ENCODE peak calls at places on chromosomes 6 and 20, in four cellular contexts. J, D, S and O are unnamed samples.

GRCh38 chr6:40586800-40587201 is 363 bp downstream of the LRFN2 start:
- DNase-seq in J (no peak), D (no peak), S (no peak), O (no peak)

GRCh38 chr6:161891542-161891941 is 617.7 kb upstream of the AGPAT4 start:
- DNase-seq in J (no peak), D (no peak), S (no peak), O (no peak)

GRCh38 chr6:10082385-10082784 is 332.5 kb downstream of the TFAP2A start:
- DNase-seq in J (no peak), D (no peak), S (no peak), O (no peak)

GRCh38 chr6:128631031-128631430 is 110.6 kb upstream of the PTPRK start:
- DNase-seq in J (no peak), D (no peak), S (no peak), O (no peak)

GRCh38 chr20:58048096-58048702 is 180.3 kb downstream of the ANKRD60 start:
- DNase-seq in J (no peak), D (peak; percentile 9), S (peak; percentile 80), O (no peak)

GRCh38 chr20:52103469-52103910 is 88.1 kb downstream of the ZFP64 start:
- DNase-seq in J (no peak), D (no peak), S (no peak), O (no peak)

GRCh38 chr6:69416739-69417138 is 380.1 kb downstream of the LMBRD1 start:
- DNase-seq in J (no peak), D (no peak), S (no peak), O (no peak)

GRCh38 chr6:157869673-157870302 is 46.7 kb downstream of the SNX9 start:
- DNase-seq in J (no peak), D (no peak), S (no peak), O (no peak)

GRCh38 chr6:119350202-119351004 is 842 bp upstream of the MAN1A1 start:
- DNase-seq in J (no peak), D (peak; percentile 72), S (peak; percentile 93), O (peak; percentile 59)

GRCh38 chr6:18215436-18215835 is 48.9 kb downstream of the DEK start:
- DNase-seq in J (no peak), D (no peak), S (no peak), O (no peak)

GRCh38 chr6:1136415-1136774 is 175.5 kb upstream of the FOXQ1 start:
- DNase-seq in J (no peak), D (no peak), S (no peak), O (no peak)

GRCh38 chr6:170279977-170280688 is 10.7 kb downstream of the DLL1 start:
- DNase-seq in J (peak; percentile 87), D (peak; percentile 13), S (no peak), O (peak; percentile 83)

GRCh38 chr6:66675906-66676305 is 968.9 kb upstream of the EYS start:
- DNase-seq in J (no peak), D (no peak), S (no peak), O (no peak)

GRCh38 chr20:32902456-32903420 is 44.0 kb downstream of the EFCAB8 start:
- DNase-seq in J (peak; percentile 68), D (peak; percentile 64), S (no peak), O (peak; percentile 78)

GRCh38 chr20:48131581-48131980 is 346.3 kb upstream of the SULF2 start:
- DNase-seq in J (no peak), D (no peak), S (no peak), O (no peak)

GRCh38 chr20:9180480-9181257 is 111.8 kb downstream of the PLCB4 start:
- DNase-seq in J (no peak), D (no peak), S (no peak), O (no peak)

GRCh38 chr20:56724246-56724757 is 95.2 kb downstream of the TFAP2C start:
- DNase-seq in J (no peak), D (no peak), S (no peak), O (no peak)

GRCh38 chr6:107628878-107629277 is 139.0 kb downstream of the SOBP start:
- DNase-seq in J (no peak), D (no peak), S (no peak), O (no peak)

GRCh38 chr6:39192736-39193135 is 36.5 kb downstream of the KCNK5 start:
- DNase-seq in J (no peak), D (no peak), S (no peak), O (no peak)

GRCh38 chr20:17856024-17856564 is 112.5 kb downstream of the SNX5 start:
- DNase-seq in J (no peak), D (peak; percentile 96), S (no peak), O (peak; percentile 77)

GRCh38 chr6:117143647-117144046 is 121.7 kb upstream of the VGLL2 start:
- DNase-seq in J (no peak), D (no peak), S (no peak), O (no peak)

GRCh38 chr20:8144282-8145245 is 12.5 kb downstream of the PLCB1 start:
- DNase-seq in J (no peak), D (peak; percentile 9), S (no peak), O (no peak)

GRCh38 chr20:33490934-33491656 is 1.2 kb downstream of the CBFA2T2 start:
- DNase-seq in J (no peak), D (no peak), S (no peak), O (no peak)

GRCh38 chr20:45878076-45878731 is 2.8 kb upstream of the ZSWIM1 start:
- DNase-seq in J (no peak), D (no peak), S (no peak), O (no peak)

GRCh38 chr6:2196079-2196679 is 49.2 kb downstream of the GMDS start:
- DNase-seq in J (no peak), D (peak; percentile 71), S (no peak), O (peak; percentile 40)

GRCh38 chr20:1427457-1428054 is 34.7 kb upstream of the FKBP1A start:
- DNase-seq in J (no peak), D (no peak), S (no peak), O (no peak)
- TF ChIP-seq CTCF in J (no peak), D (no peak), S (no peak), O (no peak)

GRCh38 chr6:51559059-51559458 is 528.4 kb downstream of the PKHD1 start:
- DNase-seq in J (no peak), D (peak; percentile 20), S (no peak), O (no peak)

GRCh38 chr6:51565472-51565871 is 521.9 kb downstream of the PKHD1 start:
- DNase-seq in J (no peak), D (no peak), S (no peak), O (no peak)

GRCh38 chr6:51562198-51562597 is 525.2 kb downstream of the PKHD1 start:
- DNase-seq in J (no peak), D (peak; percentile 44), S (no peak), O (no peak)
- TF ChIP-seq CTCF in J (no peak), D (no peak), S (no peak), O (no peak)

GRCh38 chr6:6584310-6585002 is 4.1 kb upstream of the LY86 start:
- DNase-seq in J (no peak), D (peak; percentile 77), S (no peak), O (no peak)
- TF ChIP-seq CTCF in J (no peak), D (peak; percentile 42), S (no peak), O (peak; percentile 37)

GRCh38 chr6:141641406-141641805 is 491.3 kb upstream of the GJE1 start:
- DNase-seq in J (no peak), D (no peak), S (no peak), O (no peak)
- TF ChIP-seq CTCF in J (no peak), D (no peak), S (no peak), O (no peak)

DNA sequence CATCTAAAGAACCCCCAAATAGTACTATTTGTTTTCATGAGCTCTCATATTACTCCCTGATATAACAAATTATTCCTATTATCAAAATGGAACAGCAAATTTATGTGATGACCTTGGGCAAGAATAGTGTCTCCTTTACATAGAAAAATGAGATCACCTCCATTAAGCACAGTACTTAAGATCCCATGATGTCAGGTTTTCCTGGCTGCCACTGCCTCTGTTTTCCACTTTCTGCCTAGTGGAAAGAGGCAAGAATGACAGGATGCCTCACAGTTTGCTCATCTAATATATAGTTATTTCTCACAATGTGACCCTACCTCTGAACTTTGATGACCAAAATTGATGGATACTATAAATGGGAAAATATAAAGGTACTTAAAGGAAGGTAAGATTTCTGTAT is 260.1 kb upstream of the SGK1 start:
- DNase-seq in J (no peak), D (no peak), S (no peak), O (no peak)
- TF ChIP-seq CTCF in J (no peak), D (no peak), S (no peak), O (no peak)

GRCh38 chr6:136639671-136640070 is 89.4 kb upstream of the MAP7 start:
- DNase-seq in J (no peak), D (no peak), S (no peak), O (no peak)

GRCh38 chr6:136641873-136642465 is 91.7 kb upstream of the MAP7 start:
- DNase-seq in J (no peak), D (no peak), S (no peak), O (no peak)

GRCh38 chr6:136643850-136644596 is 93.8 kb upstream of the MAP7 start:
- DNase-seq in J (peak; percentile 90), D (peak; percentile 78), S (no peak), O (peak; percentile 41)

GRCh38 chr6:136640132-136640915 is 90.1 kb upstream of the MAP7 start:
- DNase-seq in J (no peak), D (no peak), S (no peak), O (no peak)

DNA sequence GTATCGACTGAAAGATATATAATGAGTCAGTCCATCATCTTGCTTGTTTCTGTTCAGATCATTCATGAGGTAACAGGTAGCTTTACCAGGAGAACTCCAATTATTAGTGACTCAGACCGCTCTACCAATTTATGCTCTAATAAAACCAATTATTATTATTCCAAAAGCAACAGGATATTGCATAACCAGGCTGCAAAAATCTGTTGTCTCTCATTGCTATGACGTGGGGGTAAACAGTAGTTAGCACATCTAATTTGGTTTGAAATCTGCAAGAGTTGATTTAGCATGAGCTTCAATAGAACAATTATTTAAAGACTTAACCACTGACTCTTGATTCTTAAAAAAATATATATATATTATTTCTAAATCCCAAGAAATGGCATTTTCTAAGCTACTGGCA is 90.9 kb upstream of the MAP7 start:
- DNase-seq in J (no peak), D (no peak), S (no peak), O (no peak)
- TF ChIP-seq CTCF in J (no peak), D (no peak), S (no peak), O (no peak)

DNA sequence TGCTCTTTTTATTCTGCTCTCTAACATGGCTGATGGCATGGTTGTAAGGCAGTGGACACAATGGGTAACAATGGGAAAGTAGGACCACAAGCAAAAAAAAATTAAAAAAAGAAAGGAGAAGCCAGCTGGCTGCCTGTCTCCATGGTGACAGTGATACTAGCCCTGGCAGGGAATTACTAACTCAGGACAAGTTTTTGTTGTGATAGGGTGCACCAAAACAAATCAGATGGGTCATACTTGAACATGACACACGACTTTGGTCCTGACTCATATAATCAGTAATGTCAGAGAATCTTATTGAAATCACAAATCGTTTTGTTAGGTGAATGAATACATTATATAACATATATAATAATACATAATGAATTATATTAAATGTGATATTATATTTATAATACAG is 169.3 kb downstream of the TRDN start:
- DNase-seq in J (no peak), D (no peak), S (no peak), O (no peak)
- TF ChIP-seq CTCF in J (no peak), D (no peak), S (no peak), O (no peak)

GRCh38 chr6:114304304-114304887 is 38.4 kb downstream of the HS3ST5 start:
- DNase-seq in J (no peak), D (peak; percentile 10), S (no peak), O (peak; percentile 4)
- TF ChIP-seq CTCF in J (peak; percentile 34), D (peak; percentile 33), S (peak; percentile 8), O (peak; percentile 45)